ENCODE peak calls at places on chromosomes 7 and 10, in four cellular contexts. Z, G, I and H are unnamed samples.

GRCh38 chr10:110803830-110804338 is 67.8 kb upstream of the PDCD4 start:
- DNase-seq in G (no peak), I (peak; percentile 60), Z (no peak), H (no peak)

GRCh38 chr7:143882611-143883078 is 19.3 kb downstream of the TCAF1 start:
- DNase-seq in I (peak; percentile 61), G (peak; percentile 86), Z (peak; percentile 56), H (peak; percentile 81)

GRCh38 chr7:17915168-17915567 is 25.1 kb downstream of the SNX13 start:
- DNase-seq in G (no peak), I (no peak), Z (no peak), H (no peak)

GRCh38 chr10:13526952-13527863 is 1.6 kb downstream of the BEND7 start:
- DNase-seq in Z (peak; percentile 87), I (no peak), G (no peak), H (no peak)

GRCh38 chr10:127619550-127619949 is 70.4 kb downstream of the NPS start:
- DNase-seq in I (no peak), Z (no peak), G (no peak), H (no peak)

GRCh38 chr10:127921075-127921750 is 14.3 kb downstream of the PTPRE start:
- DNase-seq in G (peak; percentile 21), Z (no peak), I (no peak), H (no peak)

GRCh38 chr10:99276848-99277486 is 41.3 kb upstream of the HPSE2 start:
- DNase-seq in Z (no peak), I (no peak), G (no peak), H (no peak)

GRCh38 chr7:16604054-16604453 is 41.5 kb downstream of the ANKMY2 start:
- DNase-seq in I (no peak), Z (no peak), G (no peak), H (no peak)

GRCh38 chr7:151807876-151808275 is 69.0 kb downstream of the PRKAG2 start:
- DNase-seq in I (peak; percentile 41), Z (no peak), G (no peak), H (no peak)

DNA sequence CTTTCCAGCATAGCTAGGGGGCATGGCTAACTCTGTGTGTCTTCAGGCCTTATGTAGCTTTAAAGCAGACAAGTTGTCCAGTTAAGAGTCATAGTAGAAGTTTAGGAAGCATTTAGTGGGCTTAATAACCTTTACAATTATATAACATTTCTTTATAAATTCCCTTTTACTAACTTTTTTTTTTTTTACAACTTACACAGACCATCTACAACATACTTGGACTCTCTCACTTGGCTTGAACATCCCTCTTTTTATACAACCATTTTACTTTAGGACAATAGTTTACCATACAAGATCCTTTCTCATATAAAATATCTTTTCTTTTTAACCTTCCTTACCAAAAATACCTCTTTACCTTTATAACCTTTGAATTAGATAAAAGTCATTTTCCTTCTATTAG is 26.3 kb downstream of the SP4 start:
- DNase-seq in G (no peak), Z (no peak), I (no peak), H (no peak)
- H3K4me3 ChIP-seq in G (no peak overlapping the region), Z (no peak overlapping the region), I (no peak overlapping the region), H (no peak overlapping the region)

GRCh38 chr7:134736381-134736780 is 43.1 kb upstream of the CALD1 start:
- DNase-seq in I (no peak), G (no peak), Z (no peak), H (no peak)

GRCh38 chr7:134740364-134740763 is 39.1 kb upstream of the CALD1 start:
- DNase-seq in G (no peak), I (no peak), Z (no peak), H (no peak)

GRCh38 chr7:134741901-134742635 is 37.4 kb upstream of the CALD1 start:
- DNase-seq in Z (peak; percentile 98), I (no peak), G (no peak), H (no peak)

GRCh38 chr7:134739362-134739761 is 40.1 kb upstream of the CALD1 start:
- DNase-seq in G (no peak), I (no peak), Z (no peak), H (no peak)

GRCh38 chr7:134737561-134738353 is 41.7 kb upstream of the CALD1 start:
- DNase-seq in G (peak; percentile 70), Z (peak; percentile 98), I (no peak), H (no peak)
- H3K4me1 ChIP-seq in G (peaks cover 9% of the 10 kb centered on the region), Z (peaks cover 43% of the 10 kb centered on the region), I (no peaks in the 10 kb centered on the region), H (no peaks in the 10 kb centered on the region)

GRCh38 chr10:123236122-123236521 is 81.9 kb downstream of the BUB3 start:
- DNase-seq in Z (no peak), G (no peak), I (no peak), H (no peak)
- H3K9me3 ChIP-seq in Z (peaks cover 4% of the 10 kb centered on the region), G (peaks cover 13% of the 10 kb centered on the region), I (no peaks in the 10 kb centered on the region), H (no peaks in the 10 kb centered on the region)

GRCh38 chr10:132788180-132788830 is 2.4 kb upstream of the NKX6-2 start:
- DNase-seq in I (no peak), G (no peak), Z (no peak), H (no peak)
- H3K4me3 ChIP-seq in I (no peak overlapping the region), G (peak overlapping the region; percentile 5), Z (no peak overlapping the region), H (no peak overlapping the region)

GRCh38 chr10:61759751-61760150 is 97.0 kb downstream of the CABCOCO1 start:
- DNase-seq in Z (no peak), I (no peak), G (no peak), H (no peak)

GRCh38 chr10:61758440-61758839 is 95.7 kb downstream of the CABCOCO1 start:
- DNase-seq in G (no peak), Z (peak; percentile 69), I (no peak), H (no peak)

GRCh38 chr10:61757525-61758397 is 95.0 kb downstream of the CABCOCO1 start:
- DNase-seq in I (peak; percentile 51), G (no peak), Z (peak; percentile 64), H (no peak)

GRCh38 chr10:61754553-61755540 is 92.1 kb downstream of the CABCOCO1 start:
- DNase-seq in Z (peak; percentile 54), I (no peak), G (no peak), H (no peak)

GRCh38 chr10:61757001-61757400 is 94.3 kb downstream of the CABCOCO1 start:
- DNase-seq in Z (no peak), G (no peak), I (no peak), H (no peak)
- H3K4me1 ChIP-seq in Z (peaks cover 32% of the 10 kb centered on the region), G (peaks cover 11% of the 10 kb centered on the region), I (no peaks in the 10 kb centered on the region), H (no peaks in the 10 kb centered on the region)